ENCODE peak calls at places on chromosomes 16 and 17, in six cellular contexts. Y, X, J, T, D and W are unnamed samples.

GRCh38 chr17:45651145-45651713 is 132.9 kb upstream of the CRHR1 start:
- DNase-seq in Y (no peak), X (no peak), J (no peak), T (no peak), D (no peak), W (peak)

GRCh38 chr17:44911133-44912001 is 3.9 kb downstream of the GFAP start:
- DNase-seq in Y (no peak), X (no peak), J (peak), T (peak), D (no peak), W (peak)

GRCh38 chr16:66503030-66503429 is 46.9 kb downstream of the TK2 start:
- DNase-seq in Y (no peak), X (no peak), J (no peak), T (no peak), D (no peak), W (peak)

GRCh38 chr16:21339269-21339641 is 61.2 kb upstream of the CRYM start:
- DNase-seq in Y (no peak), X (no peak), J (no peak), T (no peak), D (no peak), W (no peak)

GRCh38 chr17:21041753-21042433 is 918 bp downstream of the USP22 start:
- DNase-seq in Y (peak), X (no peak), J (peak), T (peak), D (peak), W (peak)

GRCh38 chr16:17359778-17360177 is 111.0 kb downstream of the XYLT1 start:
- DNase-seq in Y (no peak), X (no peak), J (peak), T (no peak), D (no peak), W (no peak)

GRCh38 chr17:51120357-51120738 is 320 bp downstream of the SPAG9 start:
- DNase-seq in Y (peak), X (peak), J (peak), T (no peak), D (no peak), W (no peak)

GRCh38 chr16:69131167-69131748 is 1.1 kb downstream of the CHTF8 start:
- DNase-seq in Y (no peak), X (no peak), J (no peak), T (no peak), D (no peak), W (no peak)

GRCh38 chr16:79838860-79839259 is 238.3 kb upstream of the MAF start:
- DNase-seq in Y (no peak), X (no peak), J (no peak), T (no peak), D (no peak), W (no peak)

GRCh38 chr17:76843703-76844484 is 24.3 kb upstream of the MGAT5B start:
- DNase-seq in Y (no peak), X (no peak), J (peak), T (no peak), D (no peak), W (no peak)

GRCh38 chr16:88705076-88705684 is 1.0 kb downstream of the RNF166 start:
- DNase-seq in Y (no peak), X (no peak), J (no peak), T (peak), D (no peak), W (peak)

GRCh38 chr17:59634632-59635561 is 15.2 kb downstream of the CLTC start:
- DNase-seq in Y (no peak), X (no peak), J (no peak), T (no peak), D (no peak), W (no peak)

GRCh38 chr17:30584810-30585209 is 107.6 kb downstream of the GOSR1 start:
- DNase-seq in Y (no peak), X (no peak), J (no peak), T (no peak), D (no peak), W (no peak)

GRCh38 chr17:26818736-26819135 is 475.2 kb upstream of the WSB1 start:
- DNase-seq in Y (no peak), X (no peak), J (no peak), T (no peak), D (no peak), W (no peak)